ENCODE peak calls at places on chromosomes 3 and 15, in four cellular contexts. One of them, this sample, is unnamed. For H3K9me3, the result is how much of the 10 kb centered on the place peaks cover.

GRCh38 chr3:114496021-114496434 is 202.2 kb downstream of the TIGIT start:
- DNase-seq in Panc1: no peak
- DNase-seq in gastrocnemius medialis: no peak
- DNase-seq in SJSA1: no peak
- DNase-seq in this sample: no peak

GRCh38 chr3:66153471-66153870 is 67.3 kb upstream of the SLC25A26 start:
- DNase-seq in gastrocnemius medialis: no peak
- DNase-seq in SJSA1: no peak
- DNase-seq in Panc1: no peak
- DNase-seq in this sample: no peak

GRCh38 chr3:194512895-194513601 is 26.2 kb upstream of the ATP13A3 start:
- DNase-seq in gastrocnemius medialis: no peak
- DNase-seq in SJSA1: no peak
- DNase-seq in Panc1: no peak
- DNase-seq in this sample: no peak

GRCh38 chr3:18778602-18779001 is 353.5 kb upstream of the SATB1 start:
- DNase-seq in Panc1: no peak
- DNase-seq in gastrocnemius medialis: no peak
- DNase-seq in SJSA1: no peak
- DNase-seq in this sample: no peak

GRCh38 chr3:190261740-190262139 is 60.5 kb downstream of the CLDN1 start:
- DNase-seq in SJSA1: peak
- DNase-seq in gastrocnemius medialis: no peak
- DNase-seq in Panc1: no peak
- DNase-seq in this sample: no peak

GRCh38 chr3:37072892-37073291 is 79.6 kb downstream of the MLH1 start:
- DNase-seq in Panc1: no peak
- DNase-seq in SJSA1: peak
- DNase-seq in gastrocnemius medialis: no peak
- DNase-seq in this sample: no peak

GRCh38 chr3:120596116-120596852 is at the start of gene NDUFB4:
- DNase-seq in Panc1: peak
- DNase-seq in gastrocnemius medialis: peak
- DNase-seq in SJSA1: peak
- DNase-seq in this sample: peak

GRCh38 chr15:76983588-76984379 is 11.1 kb upstream of the PSTPIP1 start:
- DNase-seq in Panc1: no peak
- DNase-seq in gastrocnemius medialis: no peak
- DNase-seq in SJSA1: no peak
- DNase-seq in this sample: no peak

GRCh38 chr3:76958231-76958630 is 81.7 kb upstream of the ROBO2 start:
- DNase-seq in SJSA1: no peak
- DNase-seq in Panc1: no peak
- DNase-seq in gastrocnemius medialis: no peak
- DNase-seq in this sample: no peak

GRCh38 chr15:53477981-53478766 is 281.3 kb downstream of the WDR72 start:
- DNase-seq in Panc1: no peak
- DNase-seq in SJSA1: no peak
- DNase-seq in gastrocnemius medialis: no peak
- DNase-seq in this sample: no peak

GRCh38 chr3:135237371-135237770 is 442.3 kb downstream of the EPHB1 start:
- DNase-seq in SJSA1: no peak
- DNase-seq in Panc1: no peak
- DNase-seq in gastrocnemius medialis: no peak
- DNase-seq in this sample: no peak

GRCh38 chr3:190083631-190084030 is 37.1 kb downstream of the P3H2 start:
- DNase-seq in Panc1: no peak
- DNase-seq in SJSA1: peak
- DNase-seq in gastrocnemius medialis: no peak
- DNase-seq in this sample: no peak

GRCh38 chr3:71226565-71227281 is 356.8 kb downstream of the FOXP1 start:
- DNase-seq in Panc1: no peak
- DNase-seq in gastrocnemius medialis: peak
- DNase-seq in SJSA1: peak
- DNase-seq in this sample: no peak

DNA sequence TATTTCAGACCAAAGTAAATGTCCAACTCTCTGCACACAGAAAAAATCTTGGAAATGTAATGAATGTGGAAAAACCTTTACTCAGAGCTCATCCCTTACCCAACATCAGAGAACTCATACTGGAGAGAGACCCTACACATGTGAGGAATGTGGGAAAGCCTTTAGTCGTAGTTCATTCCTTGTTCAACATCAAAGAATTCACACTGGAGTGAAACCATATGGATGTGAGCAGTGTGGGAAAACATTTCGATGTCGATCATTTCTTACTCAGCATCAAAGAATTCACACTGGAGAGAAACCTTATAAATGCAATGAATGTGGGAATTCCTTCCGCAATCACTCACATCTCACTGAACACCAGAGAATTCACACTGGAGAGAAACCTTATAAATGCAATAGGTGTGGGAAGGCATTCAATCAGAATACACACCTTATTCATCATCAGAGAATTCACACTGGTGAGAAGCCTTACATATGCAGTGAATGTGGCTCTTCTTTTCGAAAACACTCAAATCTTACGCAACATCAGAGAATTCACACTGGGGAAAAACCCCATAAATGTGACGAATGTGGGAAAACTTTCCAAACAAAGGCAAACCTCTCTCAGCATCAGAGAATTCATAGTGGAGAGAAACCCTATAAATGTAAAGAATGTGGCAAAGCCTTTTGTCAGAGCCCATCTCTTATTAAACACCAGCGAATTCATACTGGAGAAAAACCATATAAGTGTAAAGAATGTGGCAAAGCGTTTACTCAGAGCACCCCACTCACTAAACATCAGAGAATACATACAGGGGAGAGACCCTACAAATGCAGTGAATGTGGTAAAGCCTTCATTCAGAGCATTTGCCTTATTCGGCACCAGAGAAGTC is 8.0 kb upstream of the ZNF501 start:
- DNase-seq in Panc1: no peak
- DNase-seq in gastrocnemius medialis: no peak
- DNase-seq in SJSA1: no peak
- DNase-seq in this sample: no peak
- H3K9me3 ChIP-seq in Panc1: under half
- H3K9me3 ChIP-seq in gastrocnemius medialis: under half
- H3K9me3 ChIP-seq in SJSA1: under half
- H3K9me3 ChIP-seq in this sample: half or more

GRCh38 chr3:187101184-187102072 is 37.9 kb downstream of the RPL39L start:
- DNase-seq in gastrocnemius medialis: peak
- DNase-seq in SJSA1: peak
- DNase-seq in Panc1: no peak
- DNase-seq in this sample: peak
- H3K4me3 ChIP-seq in gastrocnemius medialis: peak
- H3K4me3 ChIP-seq in SJSA1: no peak
- H3K4me3 ChIP-seq in Panc1: no peak
- H3K4me3 ChIP-seq in this sample: peak

DNA sequence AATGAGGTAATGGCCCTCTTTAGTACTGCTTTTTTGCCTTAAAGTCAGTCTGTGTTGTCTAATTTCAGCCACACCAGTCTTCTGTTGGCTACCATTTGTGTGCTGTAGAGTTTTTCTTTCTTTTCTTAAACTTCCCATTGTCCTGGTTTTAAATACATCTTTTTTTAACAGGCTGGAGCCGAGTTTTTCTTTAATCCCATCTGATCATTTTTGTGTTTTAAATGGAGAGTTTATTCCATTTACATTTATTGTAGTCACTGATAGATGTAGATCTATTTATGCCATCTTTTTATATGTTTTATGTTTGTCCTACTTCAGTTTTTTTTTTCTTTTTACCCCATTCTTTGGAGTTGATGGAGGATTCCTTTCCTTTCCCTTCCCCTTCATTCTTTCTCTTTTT is 49.5 kb downstream of the SNRK start:
- DNase-seq in SJSA1: no peak
- DNase-seq in Panc1: no peak
- DNase-seq in gastrocnemius medialis: no peak
- DNase-seq in this sample: no peak
- H3K9me3 ChIP-seq in SJSA1: under half
- H3K9me3 ChIP-seq in Panc1: under half
- H3K9me3 ChIP-seq in gastrocnemius medialis: under half
- H3K9me3 ChIP-seq in this sample: under half

GRCh38 chr3:186825294-186825821 is 17.2 kb upstream of the ADIPOQ start:
- DNase-seq in SJSA1: no peak
- DNase-seq in gastrocnemius medialis: no peak
- DNase-seq in Panc1: no peak
- DNase-seq in this sample: no peak
- H3K4me3 ChIP-seq in SJSA1: no peak
- H3K4me3 ChIP-seq in gastrocnemius medialis: no peak
- H3K4me3 ChIP-seq in Panc1: no peak
- H3K4me3 ChIP-seq in this sample: no peak

DNA sequence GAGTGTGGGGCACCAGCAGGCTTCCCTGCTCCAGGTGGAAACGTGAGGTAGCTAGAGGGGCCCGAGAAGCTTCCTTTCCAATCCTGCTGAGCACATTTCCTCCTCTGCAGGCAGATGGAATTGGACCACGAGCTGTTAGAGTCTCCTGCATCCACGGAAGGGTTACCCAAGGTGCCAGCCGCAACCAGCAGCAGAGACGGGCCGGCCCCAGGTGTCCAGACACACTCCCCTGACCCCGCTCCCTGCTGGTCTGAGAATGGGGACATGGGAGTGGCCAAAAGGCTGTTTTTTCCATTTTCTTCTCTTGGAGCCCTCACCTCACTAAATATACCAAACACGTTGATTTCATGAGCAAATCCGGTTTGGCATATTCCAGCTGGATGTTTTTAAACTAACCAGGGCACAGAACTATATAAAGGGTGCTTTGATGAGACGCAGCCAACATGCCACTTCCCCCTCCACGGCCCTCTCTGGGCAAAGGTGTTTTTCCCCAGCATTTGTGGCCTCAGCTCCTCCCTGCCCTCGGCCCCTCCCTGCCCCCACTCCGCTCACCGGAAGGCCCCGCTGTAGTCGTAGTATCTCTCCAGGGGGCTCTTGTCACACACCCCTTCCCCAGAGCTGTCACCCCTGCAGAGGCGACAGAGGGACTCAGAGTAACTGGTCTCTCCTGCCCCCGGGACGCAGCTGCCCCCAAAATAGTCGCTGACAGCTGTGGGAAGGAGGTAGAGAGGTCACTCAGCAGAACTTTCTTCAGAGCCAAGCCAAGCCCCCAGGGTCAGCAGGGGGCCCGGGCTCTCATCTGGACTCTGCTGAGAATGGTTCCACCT is 7.0 kb downstream of the MELTF start:
- DNase-seq in gastrocnemius medialis: no peak
- DNase-seq in SJSA1: no peak
- DNase-seq in Panc1: no peak
- DNase-seq in this sample: no peak
- H3K9me3 ChIP-seq in gastrocnemius medialis: under half
- H3K9me3 ChIP-seq in SJSA1: under half
- H3K9me3 ChIP-seq in Panc1: under half
- H3K9me3 ChIP-seq in this sample: under half

GRCh38 chr15:40471778-40472130 is 970 bp downstream of the CHST14 start:
- DNase-seq in SJSA1: no peak
- DNase-seq in Panc1: no peak
- DNase-seq in gastrocnemius medialis: no peak
- DNase-seq in this sample: no peak
- H3K4me3 ChIP-seq in SJSA1: peak
- H3K4me3 ChIP-seq in Panc1: peak
- H3K4me3 ChIP-seq in gastrocnemius medialis: peak
- H3K4me3 ChIP-seq in this sample: peak

This sample was measured in left lung.